ENCODE peak calls at places on chromosomes 1 and 21, in seven cellular contexts. One of them, this sample, is unnamed.
A peak's percentile ranks its signal among the peaks of the same experiment; 100 is the strongest.

GRCh38 chr1:6011161-6011945 is 19.1 kb upstream of the NPHP4 start:
- DNase-seq in HT1080: no peak
- DNase-seq in GM19239: no peak
- DNase-seq in Ammon's horn: no peak
- DNase-seq in GM12865: no peak
- DNase-seq in esophagus muscularis mucosa: no peak
- DNase-seq in fibroblast of villous mesenchyme: no peak
- DNase-seq in this sample: no peak

GRCh38 chr1:211484738-211485479 is 7.1 kb downstream of the RD3 start:
- DNase-seq in esophagus muscularis mucosa: peak; percentile 90
- DNase-seq in GM12865: no peak
- DNase-seq in fibroblast of villous mesenchyme: no peak
- DNase-seq in Ammon's horn: no peak
- DNase-seq in GM19239: no peak
- DNase-seq in HT1080: no peak
- DNase-seq in this sample: no peak

GRCh38 chr1:62327360-62328051 is 8.3 kb upstream of the KANK4 start:
- DNase-seq in Ammon's horn: no peak
- DNase-seq in GM12865: no peak
- DNase-seq in HT1080: no peak
- DNase-seq in esophagus muscularis mucosa: no peak
- DNase-seq in fibroblast of villous mesenchyme: no peak
- DNase-seq in GM19239: no peak
- DNase-seq in this sample: no peak

GRCh38 chr1:181655756-181656155 is 172.4 kb downstream of the CACNA1E start:
- DNase-seq in GM19239: no peak
- DNase-seq in fibroblast of villous mesenchyme: no peak
- DNase-seq in GM12865: no peak
- DNase-seq in esophagus muscularis mucosa: no peak
- DNase-seq in HT1080: peak; percentile 76
- DNase-seq in Ammon's horn: no peak
- DNase-seq in this sample: peak; percentile 36

GRCh38 chr1:108199231-108199657 is 899 bp downstream of the SLC25A24 start:
- DNase-seq in GM19239: no peak
- DNase-seq in fibroblast of villous mesenchyme: peak; percentile 30
- DNase-seq in esophagus muscularis mucosa: no peak
- DNase-seq in HT1080: peak; percentile 58
- DNase-seq in GM12865: peak; percentile 15
- DNase-seq in Ammon's horn: no peak
- DNase-seq in this sample: peak; percentile 47

GRCh38 chr1:185311589-185312225 is 5.3 kb downstream of the IVNS1ABP start:
- DNase-seq in GM12865: no peak
- DNase-seq in esophagus muscularis mucosa: no peak
- DNase-seq in GM19239: no peak
- DNase-seq in fibroblast of villous mesenchyme: peak; percentile 34
- DNase-seq in HT1080: no peak
- DNase-seq in Ammon's horn: no peak
- DNase-seq in this sample: no peak

GRCh38 chr1:8625480-8625879 is 192.0 kb downstream of the RERE start:
- DNase-seq in GM19239: no peak
- DNase-seq in HT1080: no peak
- DNase-seq in Ammon's horn: no peak
- DNase-seq in esophagus muscularis mucosa: no peak
- DNase-seq in fibroblast of villous mesenchyme: no peak
- DNase-seq in GM12865: no peak
- DNase-seq in this sample: no peak

GRCh38 chr1:160064746-160065145 is 5.2 kb downstream of the KCNJ10 start:
- DNase-seq in GM12865: no peak
- DNase-seq in GM19239: no peak
- DNase-seq in Ammon's horn: no peak
- DNase-seq in HT1080: no peak
- DNase-seq in esophagus muscularis mucosa: no peak
- DNase-seq in fibroblast of villous mesenchyme: no peak
- DNase-seq in this sample: no peak

GRCh38 chr1:94349853-94350252 is 68.3 kb upstream of the ABCD3 start:
- DNase-seq in GM19239: no peak
- DNase-seq in Ammon's horn: no peak
- DNase-seq in GM12865: no peak
- DNase-seq in esophagus muscularis mucosa: no peak
- DNase-seq in fibroblast of villous mesenchyme: no peak
- DNase-seq in HT1080: no peak
- DNase-seq in this sample: no peak

GRCh38 chr1:164588388-164589341 is 29.7 kb downstream of the PBX1 start:
- DNase-seq in GM19239: no peak
- DNase-seq in fibroblast of villous mesenchyme: peak; percentile 86
- DNase-seq in Ammon's horn: peak; percentile 77
- DNase-seq in GM12865: no peak
- DNase-seq in esophagus muscularis mucosa: peak; percentile 91
- DNase-seq in HT1080: no peak
- DNase-seq in this sample: no peak

GRCh38 chr1:32876341-32877210 is 5.9 kb upstream of the FNDC5 start:
- DNase-seq in fibroblast of villous mesenchyme: peak; percentile 50
- DNase-seq in HT1080: no peak
- DNase-seq in esophagus muscularis mucosa: no peak
- DNase-seq in GM19239: peak; percentile 77
- DNase-seq in GM12865: peak; percentile 61
- DNase-seq in Ammon's horn: peak; percentile 71
- DNase-seq in this sample: no peak

GRCh38 chr21:41610042-41610839 is 102.3 kb upstream of the TMPRSS2 start:
- DNase-seq in fibroblast of villous mesenchyme: peak; percentile 59
- DNase-seq in HT1080: peak; percentile 58
- DNase-seq in esophagus muscularis mucosa: no peak
- DNase-seq in GM19239: no peak
- DNase-seq in GM12865: peak; percentile 45
- DNase-seq in Ammon's horn: peak; percentile 64
- DNase-seq in this sample: peak; percentile 31

GRCh38 chr1:21225065-21225464 is 48.4 kb upstream of the EIF4G3 start:
- DNase-seq in HT1080: no peak
- DNase-seq in Ammon's horn: no peak
- DNase-seq in GM12865: no peak
- DNase-seq in GM19239: no peak
- DNase-seq in esophagus muscularis mucosa: no peak
- DNase-seq in fibroblast of villous mesenchyme: no peak
- DNase-seq in this sample: no peak

GRCh38 chr1:1212780-1213152 is 1.2 kb downstream of the TNFRSF4 start:
- DNase-seq in GM12865: no peak
- DNase-seq in HT1080: no peak
- DNase-seq in GM19239: no peak
- DNase-seq in esophagus muscularis mucosa: no peak
- DNase-seq in fibroblast of villous mesenchyme: peak; percentile 17
- DNase-seq in Ammon's horn: no peak
- DNase-seq in this sample: no peak

GRCh38 chr1:2544875-2545638 is 11.1 kb upstream of the TNFRSF14 start:
- DNase-seq in GM19239: no peak
- DNase-seq in GM12865: peak; percentile 26
- DNase-seq in HT1080: no peak
- DNase-seq in Ammon's horn: no peak
- DNase-seq in fibroblast of villous mesenchyme: peak; percentile 54
- DNase-seq in esophagus muscularis mucosa: no peak
- DNase-seq in this sample: no peak

GRCh38 chr1:200435200-200435780 is 25.5 kb upstream of the ZNF281 start:
- DNase-seq in GM12865: peak; percentile 24
- DNase-seq in HT1080: no peak
- DNase-seq in fibroblast of villous mesenchyme: peak; percentile 40
- DNase-seq in esophagus muscularis mucosa: no peak
- DNase-seq in GM19239: no peak
- DNase-seq in Ammon's horn: no peak
- DNase-seq in this sample: no peak

GRCh38 chr1:109412551-109412950 is 13.7 kb downstream of the PSMA5 start:
- DNase-seq in esophagus muscularis mucosa: no peak
- DNase-seq in GM12865: no peak
- DNase-seq in Ammon's horn: no peak
- DNase-seq in fibroblast of villous mesenchyme: no peak
- DNase-seq in GM19239: no peak
- DNase-seq in HT1080: peak; percentile 21
- DNase-seq in this sample: no peak

GRCh38 chr1:68321084-68321685 is 88.9 kb upstream of the WLS start:
- DNase-seq in esophagus muscularis mucosa: no peak
- DNase-seq in HT1080: peak; percentile 33
- DNase-seq in Ammon's horn: peak; percentile 77
- DNase-seq in GM12865: peak; percentile 54
- DNase-seq in fibroblast of villous mesenchyme: peak; percentile 70
- DNase-seq in GM19239: no peak
- DNase-seq in this sample: no peak

GRCh38 chr1:108595510-108595909 is 35.6 kb downstream of the EEIG2 start:
- DNase-seq in Ammon's horn: no peak
- DNase-seq in GM19239: no peak
- DNase-seq in HT1080: no peak
- DNase-seq in GM12865: no peak
- DNase-seq in esophagus muscularis mucosa: no peak
- DNase-seq in fibroblast of villous mesenchyme: peak; percentile 32
- DNase-seq in this sample: no peak

GRCh38 chr1:231161711-231162299 is at the start of gene TRIM67:
- DNase-seq in esophagus muscularis mucosa: peak; percentile 57
- DNase-seq in HT1080: no peak
- DNase-seq in Ammon's horn: peak; percentile 50
- DNase-seq in GM19239: no peak
- DNase-seq in GM12865: no peak
- DNase-seq in fibroblast of villous mesenchyme: no peak
- DNase-seq in this sample: no peak

GRCh38 chr1:225825078-225825477 is 15.2 kb downstream of the EPHX1 start:
- DNase-seq in Ammon's horn: no peak
- DNase-seq in esophagus muscularis mucosa: no peak
- DNase-seq in GM19239: no peak
- DNase-seq in fibroblast of villous mesenchyme: no peak
- DNase-seq in GM12865: no peak
- DNase-seq in HT1080: no peak
- DNase-seq in this sample: no peak

GRCh38 chr1:152188673-152189591 is 29.9 kb upstream of the RPTN start:
- DNase-seq in fibroblast of villous mesenchyme: peak; percentile 34
- DNase-seq in Ammon's horn: peak; percentile 57
- DNase-seq in GM19239: no peak
- DNase-seq in GM12865: peak; percentile 88
- DNase-seq in HT1080: peak; percentile 62
- DNase-seq in esophagus muscularis mucosa: no peak
- DNase-seq in this sample: peak; percentile 25

GRCh38 chr1:149936076-149936991 is at the start of gene MTMR11:
- DNase-seq in esophagus muscularis mucosa: no peak
- DNase-seq in GM19239: no peak
- DNase-seq in fibroblast of villous mesenchyme: peak; percentile 34
- DNase-seq in GM12865: no peak
- DNase-seq in HT1080: peak; percentile 31
- DNase-seq in Ammon's horn: peak; percentile 40
- DNase-seq in this sample: no peak

GRCh38 chr1:9204156-9204720 is 30.3 kb upstream of the H6PD start:
- DNase-seq in Ammon's horn: no peak
- DNase-seq in GM12865: no peak
- DNase-seq in fibroblast of villous mesenchyme: no peak
- DNase-seq in GM19239: no peak
- DNase-seq in esophagus muscularis mucosa: no peak
- DNase-seq in HT1080: no peak
- DNase-seq in this sample: no peak

GRCh38 chr1:226749467-226749866 is 10.4 kb upstream of the ITPKB start:
- DNase-seq in fibroblast of villous mesenchyme: no peak
- DNase-seq in GM12865: no peak
- DNase-seq in GM19239: no peak
- DNase-seq in esophagus muscularis mucosa: no peak
- DNase-seq in HT1080: no peak
- DNase-seq in Ammon's horn: no peak
- DNase-seq in this sample: no peak

GRCh38 chr1:2983319-2983705 is 38.0 kb upstream of the ACTRT2 start:
- DNase-seq in fibroblast of villous mesenchyme: no peak
- DNase-seq in esophagus muscularis mucosa: no peak
- DNase-seq in GM19239: no peak
- DNase-seq in HT1080: no peak
- DNase-seq in GM12865: no peak
- DNase-seq in Ammon's horn: no peak
- DNase-seq in this sample: no peak

GRCh38 chr1:238485062-238485905 is 594.6 kb upstream of the ZP4 start:
- DNase-seq in GM19239: no peak
- DNase-seq in esophagus muscularis mucosa: no peak
- DNase-seq in fibroblast of villous mesenchyme: peak; percentile 90
- DNase-seq in GM12865: no peak
- DNase-seq in HT1080: peak; percentile 67
- DNase-seq in Ammon's horn: no peak
- DNase-seq in this sample: peak; percentile 15

GRCh38 chr1:91783423-91784162 is 102.4 kb downstream of the TGFBR3 start:
- DNase-seq in Ammon's horn: no peak
- DNase-seq in esophagus muscularis mucosa: no peak
- DNase-seq in fibroblast of villous mesenchyme: peak; percentile 90
- DNase-seq in HT1080: peak; percentile 17
- DNase-seq in GM19239: no peak
- DNase-seq in GM12865: no peak
- DNase-seq in this sample: no peak

GRCh38 chr1:61450454-61451213 is 274.3 kb downstream of the TM2D1 start:
- DNase-seq in GM12865: no peak
- DNase-seq in fibroblast of villous mesenchyme: peak; percentile 75
- DNase-seq in HT1080: no peak
- DNase-seq in esophagus muscularis mucosa: no peak
- DNase-seq in Ammon's horn: no peak
- DNase-seq in GM19239: no peak
- DNase-seq in this sample: no peak

GRCh38 chr1:115063238-115063901 is 25.9 kb downstream of the TSPAN2 start:
- DNase-seq in fibroblast of villous mesenchyme: no peak
- DNase-seq in GM19239: no peak
- DNase-seq in GM12865: peak; percentile 29
- DNase-seq in Ammon's horn: no peak
- DNase-seq in HT1080: peak; percentile 52
- DNase-seq in esophagus muscularis mucosa: no peak
- DNase-seq in this sample: peak; percentile 84

GRCh38 chr1:152107984-152108898 is 7.0 kb downstream of the TCHH start:
- DNase-seq in GM12865: no peak
- DNase-seq in fibroblast of villous mesenchyme: peak; percentile 69
- DNase-seq in esophagus muscularis mucosa: no peak
- DNase-seq in Ammon's horn: no peak
- DNase-seq in HT1080: no peak
- DNase-seq in GM19239: no peak
- DNase-seq in this sample: peak; percentile 70

GRCh38 chr1:178060789-178061556 is 32.9 kb upstream of the RASAL2 start:
- DNase-seq in fibroblast of villous mesenchyme: peak; percentile 69
- DNase-seq in esophagus muscularis mucosa: no peak
- DNase-seq in HT1080: peak; percentile 80
- DNase-seq in GM12865: no peak
- DNase-seq in GM19239: no peak
- DNase-seq in Ammon's horn: no peak
- DNase-seq in this sample: peak; percentile 67

GRCh38 chr1:242754061-242754648 is 229.7 kb upstream of the PLD5 start:
- DNase-seq in HT1080: no peak
- DNase-seq in esophagus muscularis mucosa: no peak
- DNase-seq in Ammon's horn: no peak
- DNase-seq in GM12865: no peak
- DNase-seq in fibroblast of villous mesenchyme: no peak
- DNase-seq in GM19239: no peak
- DNase-seq in this sample: no peak

GRCh38 chr1:85357817-85358216 is 81.4 kb upstream of the BCL10 start:
- DNase-seq in HT1080: no peak
- DNase-seq in esophagus muscularis mucosa: no peak
- DNase-seq in fibroblast of villous mesenchyme: no peak
- DNase-seq in Ammon's horn: no peak
- DNase-seq in GM19239: no peak
- DNase-seq in GM12865: no peak
- DNase-seq in this sample: no peak

GRCh38 chr1:176198413-176198812 is 8.7 kb downstream of the COP1 start:
- DNase-seq in HT1080: no peak
- DNase-seq in Ammon's horn: no peak
- DNase-seq in GM12865: no peak
- DNase-seq in fibroblast of villous mesenchyme: no peak
- DNase-seq in GM19239: no peak
- DNase-seq in esophagus muscularis mucosa: no peak
- DNase-seq in this sample: no peak

GRCh38 chr1:158049867-158050266 is 56.4 kb downstream of the KIRREL1 start:
- DNase-seq in HT1080: no peak
- DNase-seq in esophagus muscularis mucosa: no peak
- DNase-seq in GM19239: no peak
- DNase-seq in Ammon's horn: no peak
- DNase-seq in GM12865: no peak
- DNase-seq in fibroblast of villous mesenchyme: no peak
- DNase-seq in this sample: no peak

GRCh38 chr21:39651206-39651605 is 38.5 kb downstream of the B3GALT5 start:
- DNase-seq in GM19239: no peak
- DNase-seq in fibroblast of villous mesenchyme: no peak
- DNase-seq in HT1080: no peak
- DNase-seq in GM12865: peak; percentile 18
- DNase-seq in esophagus muscularis mucosa: no peak
- DNase-seq in Ammon's horn: no peak
- DNase-seq in this sample: no peak

GRCh38 chr1:2311184-2312032 is 79.9 kb downstream of the MORN1 start:
- DNase-seq in HT1080: peak; percentile 34
- DNase-seq in fibroblast of villous mesenchyme: peak; percentile 79
- DNase-seq in GM19239: peak; percentile 64
- DNase-seq in esophagus muscularis mucosa: no peak
- DNase-seq in Ammon's horn: peak; percentile 55
- DNase-seq in GM12865: peak; percentile 50
- DNase-seq in this sample: no peak

This sample was measured in foreskin keratinocyte.